ENCODE peak calls at places on chromosomes 13 and 19, in five cellular contexts. I, U, M, S and N are unnamed samples.

GRCh38 chr19:48501446-48501960 is 10.1 kb downstream of the LMTK3 start:
- DNase-seq in I (no peak), U (peak; percentile 82), M (no peak), S (no peak), N (no peak)

GRCh38 chr19:55640577-55641375 is at the start of gene ZNF580:
- DNase-seq in I (peak; percentile 88), U (peak; percentile 75), M (peak; percentile 88), S (no peak), N (peak; percentile 83)

GRCh38 chr19:46928951-46929350 is 68.2 kb downstream of the ARHGAP35 start:
- DNase-seq in I (no peak), U (no peak), M (no peak), S (no peak), N (no peak)

GRCh38 chr13:102836471-102836870 is 9.4 kb upstream of the ERCC5 start:
- DNase-seq in I (no peak), U (no peak), M (no peak), S (no peak), N (no peak)

GRCh38 chr19:46303702-46304397 is 7.0 kb downstream of the HIF3A start:
- DNase-seq in I (peak; percentile 53), U (peak; percentile 95), M (peak; percentile 4), S (no peak), N (no peak)

GRCh38 chr19:8069116-8069973 is 16.8 kb downstream of the CCL25 start:
- DNase-seq in I (no peak), U (no peak), M (peak; percentile 56), S (no peak), N (no peak)

GRCh38 chr19:58182577-58182988 is 278 bp upstream of the ZNF274 start:
- DNase-seq in I (no peak), U (no peak), M (peak; percentile 96), S (no peak), N (peak; percentile 95)

GRCh38 chr13:25688524-25688923 is 316.8 kb downstream of the ATP8A2 start:
- DNase-seq in I (no peak), U (no peak), M (no peak), S (no peak), N (no peak)

GRCh38 chr13:43196171-43196611 is 172.8 kb downstream of the DNAJC15 start:
- DNase-seq in I (peak; percentile 4), U (no peak), M (no peak), S (no peak), N (no peak)

GRCh38 chr13:42259515-42259914 is 12.4 kb upstream of the AKAP11 start:
- DNase-seq in I (no peak), U (no peak), M (no peak), S (no peak), N (no peak)

GRCh38 chr13:43815204-43815603 is 28.4 kb upstream of the ENOX1 start:
- DNase-seq in I (peak; percentile 76), U (no peak), M (no peak), S (no peak), N (no peak)

GRCh38 chr13:110390572-110390971 is 83.5 kb downstream of the COL4A2 start:
- DNase-seq in I (peak; percentile 91), U (no peak), M (no peak), S (no peak), N (no peak)

GRCh38 chr13:21537105-21537504 is 66.9 kb downstream of the MICU2 start:
- DNase-seq in I (no peak), U (no peak), M (no peak), S (no peak), N (no peak)

GRCh38 chr19:35774274-35775045 is 904 bp upstream of the ARHGAP33 start:
- DNase-seq in I (no peak), U (no peak), M (no peak), S (no peak), N (no peak)

GRCh38 chr19:33804021-33804799 is 7.5 kb downstream of the KCTD15 start:
- DNase-seq in I (peak; percentile 70), U (no peak), M (no peak), S (no peak), N (no peak)

GRCh38 chr13:31947506-31947905 is 84.1 kb upstream of the FRY start:
- DNase-seq in I (no peak), U (no peak), M (no peak), S (no peak), N (no peak)

GRCh38 chr19:18532208-18532890 is 10.5 kb upstream of the ELL start:
- DNase-seq in I (no peak), U (no peak), M (no peak), S (no peak), N (no peak)

GRCh38 chr13:110625771-110626321 is 10.5 kb downstream of the NAXD start:
- DNase-seq in I (no peak), U (no peak), M (no peak), S (no peak), N (no peak)

GRCh38 chr13:41019027-41019487 is at the start of gene ELF1:
- DNase-seq in I (peak; percentile 70), U (no peak), M (peak; percentile 95), S (no peak), N (peak; percentile 54)

GRCh38 chr19:7869910-7870511 is 4.2 kb downstream of the PRR36 start:
- DNase-seq in I (no peak), U (peak; percentile 84), M (peak; percentile 77), S (no peak), N (peak; percentile 76)

GRCh38 chr13:60986301-60986700 is 429.3 kb downstream of the PCDH20 start:
- DNase-seq in I (no peak), U (no peak), M (no peak), S (no peak), N (no peak)

GRCh38 chr19:41886761-41887710 is 4.1 kb downstream of the ARHGEF1 start:
- DNase-seq in I (no peak), U (no peak), M (peak; percentile 85), S (no peak), N (peak; percentile 78)

GRCh38 chr19:32317045-32317444 is 28.4 kb upstream of the ZNF507 start:
- DNase-seq in I (no peak), U (no peak), M (no peak), S (no peak), N (no peak)

GRCh38 chr19:55559684-55560083 is 14.3 kb upstream of the SBK3 start:
- DNase-seq in I (no peak), U (no peak), M (no peak), S (no peak), N (no peak)

GRCh38 chr19:50327461-50328256 is 1.5 kb downstream of the KCNC3 start:
- DNase-seq in I (no peak), U (no peak), M (no peak), S (no peak), N (peak; percentile 8)

GRCh38 chr13:31131470-31131961 is 30.2 kb downstream of the HSPH1 start:
- DNase-seq in I (no peak), U (no peak), M (peak; percentile 21), S (no peak), N (no peak)

GRCh38 chr13:53343345-53343744 is 314.7 kb downstream of the OLFM4 start:
- DNase-seq in I (no peak), U (no peak), M (no peak), S (no peak), N (no peak)

GRCh38 chr19:18013621-18014111 is 5.7 kb downstream of the ARRDC2 start:
- DNase-seq in I (no peak), U (peak; percentile 68), M (no peak), S (no peak), N (peak; percentile 4)

GRCh38 chr19:2389594-2389993 is 29.5 kb downstream of the TMPRSS9 start:
- DNase-seq in I (no peak), U (no peak), M (no peak), S (no peak), N (no peak)

GRCh38 chr19:47663911-47664771 is 49.1 kb upstream of the EHD2 start:
- DNase-seq in I (peak; percentile 99), U (no peak), M (no peak), S (peak; percentile 94), N (no peak)

GRCh38 chr13:37960427-37960826 is 90.9 kb upstream of the TRPC4 start:
- DNase-seq in I (peak; percentile 7), U (no peak), M (no peak), S (no peak), N (no peak)
- TF ChIP-seq CTCF in I (peak; percentile 36), U (peak; percentile 10), M (no peak), S (peak; percentile 29), N (no peak)

GRCh38 chr19:6022570-6023049 is 44.7 kb upstream of the RANBP3 start:
- DNase-seq in I (no peak), U (no peak), M (no peak), S (no peak), N (no peak)

GRCh38 chr19:6021878-6022569 is 44.1 kb upstream of the RANBP3 start:
- DNase-seq in I (peak; percentile 68), U (peak; percentile 90), M (peak; percentile 83), S (no peak), N (peak; percentile 90)

GRCh38 chr19:6020166-6020967 is 42.4 kb upstream of the RANBP3 start:
- DNase-seq in I (no peak), U (no peak), M (no peak), S (no peak), N (no peak)

GRCh38 chr19:6023085-6023682 is 45.2 kb upstream of the RANBP3 start:
- DNase-seq in I (peak; percentile 36), U (no peak), M (no peak), S (no peak), N (no peak)

GRCh38 chr19:6020972-6021805 is 43.2 kb upstream of the RANBP3 start:
- DNase-seq in I (no peak), U (no peak), M (no peak), S (no peak), N (no peak)
- TF ChIP-seq CTCF in I (no peak), U (no peak), M (no peak), S (no peak), N (no peak)

DNA sequence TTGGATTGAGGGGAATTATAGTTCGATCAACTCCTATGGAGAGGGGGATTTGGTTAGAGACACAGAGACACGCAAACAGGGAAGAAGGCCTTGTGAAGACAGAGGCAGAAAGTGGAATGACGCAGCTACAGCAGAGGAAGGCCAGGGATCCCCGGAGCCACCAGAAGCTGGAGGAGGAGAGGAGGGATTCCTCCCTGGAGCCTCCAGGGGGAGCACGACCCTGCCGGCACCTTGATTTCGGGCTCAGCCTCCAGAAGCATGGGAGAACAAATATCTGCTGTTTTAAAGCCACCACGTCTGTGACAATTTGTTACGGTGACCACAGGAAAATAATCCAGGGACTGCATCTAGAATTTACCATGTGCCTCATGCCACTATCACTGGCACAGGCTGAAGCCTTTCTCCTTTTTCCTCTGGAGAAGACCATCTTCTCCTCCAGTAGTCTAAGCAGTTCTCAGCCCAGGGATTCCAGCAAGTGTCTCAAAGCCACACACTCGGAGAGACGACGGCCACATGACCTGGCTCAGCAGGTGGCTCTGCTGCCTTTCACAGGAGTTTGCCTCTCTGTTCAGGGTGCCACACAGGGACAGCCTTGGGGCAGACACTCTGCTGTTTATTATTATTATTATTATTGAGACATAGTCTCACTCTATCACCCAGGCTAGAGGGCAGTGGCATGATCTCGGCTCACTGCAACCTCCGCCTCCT is 39.9 kb upstream of the CCNE1 start:
- DNase-seq in I (peak; percentile 22), U (peak; percentile 73), M (peak; percentile 49), S (no peak), N (peak; percentile 60)
- TF ChIP-seq CTCF in I (peak; percentile 84), U (peak; percentile 77), M (peak; percentile 60), S (peak; percentile 91), N (peak; percentile 67)

DNA sequence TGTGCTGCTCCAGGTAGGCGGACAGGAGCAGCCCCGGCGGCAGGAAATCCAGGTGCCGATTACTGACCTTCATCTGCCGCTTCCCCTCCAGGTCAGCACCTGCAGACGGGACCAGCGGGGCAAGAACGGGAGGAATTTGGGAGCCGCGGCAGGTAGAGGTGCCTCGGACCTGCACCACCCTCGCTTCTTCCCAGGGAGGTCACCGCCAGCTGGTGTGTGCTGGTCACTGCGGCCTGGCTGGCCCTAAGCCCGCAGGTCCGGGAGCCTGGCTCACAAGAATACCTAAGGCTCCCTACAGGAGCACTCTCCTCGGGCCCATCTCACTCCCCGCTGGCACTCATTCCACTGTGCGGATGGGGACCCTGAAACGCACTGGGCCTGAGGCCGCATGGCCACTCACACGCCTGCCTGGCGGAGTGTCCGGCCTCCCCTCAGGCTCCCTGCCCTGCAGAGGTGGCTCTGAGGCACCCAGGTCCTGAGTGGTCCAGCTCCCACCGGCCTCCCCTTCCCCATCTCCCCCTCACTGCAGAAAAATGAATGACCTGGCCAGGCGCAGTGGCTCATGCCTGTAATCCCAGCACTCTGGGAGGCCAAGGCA is 4.3 kb downstream of the RNU6-9 start:
- DNase-seq in I (no peak), U (no peak), M (no peak), S (no peak), N (no peak)
- TF ChIP-seq CTCF in I (peak; percentile 6), U (peak; percentile 19), M (no peak), S (peak; percentile 12), N (no peak)